ENCODE peak calls at places on chromosomes 1 and 21, in eight cellular contexts. K is Right ventricle myocardium inferior; Q is cardiac muscle cell; V is body of pancreas; A is naive thymus-derived CD8-positive, alpha-beta T cell; W is RWPE1; U is AG10803; S is fibroblast of the conjunctiva. G is an unnamed sample.

GRCh38 chr1:209105769-209106168 is 477.7 kb upstream of the CAMK1G start:
- DNase-seq in K (no peak), Q (no peak), V (no peak), A (no peak), W (no peak), U (no peak), S (no peak), G (no peak)

GRCh38 chr1:202967684-202968281 is 726 bp upstream of the CYB5R1 start:
- DNase-seq in K (peak; percentile 58), Q (no peak), V (peak; percentile 33), A (no peak), W (no peak), U (no peak), S (no peak), G (peak; percentile 6)

GRCh38 chr1:86541859-86542258 is 5.0 kb upstream of the CLCA4 start:
- DNase-seq in K (no peak), Q (no peak), V (no peak), A (no peak), W (no peak), U (no peak), S (no peak), G (no peak)

GRCh38 chr21:36347278-36347961 is 27.4 kb downstream of the MORC3 start:
- DNase-seq in K (no peak), Q (peak; percentile 8), V (no peak), A (no peak), W (no peak), U (peak; percentile 20), S (no peak), G (no peak)

GRCh38 chr1:158564608-158565007 is 5.8 kb downstream of the OR6P1 start:
- DNase-seq in K (no peak), Q (no peak), V (no peak), A (no peak), W (no peak), U (no peak), S (no peak), G (no peak)

GRCh38 chr1:174068000-174068399 is 45.8 kb upstream of the RC3H1 start:
- DNase-seq in K (no peak), Q (no peak), V (no peak), A (no peak), W (no peak), U (no peak), S (no peak), G (peak; percentile 0)

GRCh38 chr1:246317291-246317690 is 189.8 kb downstream of the SMYD3 start:
- DNase-seq in K (no peak), Q (no peak), V (no peak), A (no peak), W (no peak), U (no peak), S (no peak), G (no peak)

GRCh38 chr1:241357366-241358305 is 631 bp upstream of the RGS7 start:
- DNase-seq in K (no peak), Q (peak; percentile 20), V (no peak), A (no peak), W (no peak), U (peak; percentile 13), S (no peak), G (no peak)

GRCh38 chr1:38800720-38801671 is 58.6 kb downstream of the RRAGC start:
- DNase-seq in K (no peak), Q (no peak), V (no peak), A (no peak), W (no peak), U (no peak), S (no peak), G (no peak)

G was measured in NCI-H1105.